ENCODE peak calls at places on chromosomes 1 and 21, in five cellular contexts. J is OCI-LY7; Q is neural progenitor cell; D is tibial nerve; K is CD8-positive, alpha-beta T cell. E is an unnamed sample.

GRCh38 chr1:77516106-77516505 is 166.4 kb downstream of the ZZZ3 start:
- DNase-seq in D (no peak), Q (no peak), K (no peak), J (no peak), E (no peak)

GRCh38 chr1:183993132-183993531 is 44.4 kb downstream of the COLGALT2 start:
- DNase-seq in D (no peak), Q (no peak), J (no peak), K (no peak), E (no peak)

GRCh38 chr1:162069334-162070093 is at the start of gene NOS1AP:
- DNase-seq in D (peak; percentile 50), J (peak; percentile 46), K (peak; percentile 66), Q (peak; percentile 93), E (no peak)

GRCh38 chr1:66436378-66437135 is 97.4 kb upstream of the SGIP1 start:
- DNase-seq in Q (no peak), K (no peak), J (peak; percentile 55), D (no peak), E (peak; percentile 62)

GRCh38 chr1:152960452-152961044 is 9.9 kb upstream of the SPRR4 start:
- DNase-seq in Q (no peak), D (no peak), J (no peak), K (no peak), E (no peak)

GRCh38 chr1:48242126-48242736 is 19.7 kb downstream of the SLC5A9 start:
- DNase-seq in J (no peak), K (no peak), D (no peak), Q (no peak), E (no peak)

GRCh38 chr1:30198805-30199403 is 524.5 kb downstream of the MATN1 start:
- DNase-seq in K (no peak), Q (no peak), J (no peak), D (no peak), E (no peak)

GRCh38 chr1:2987773-2988172 is 33.5 kb upstream of the ACTRT2 start:
- DNase-seq in K (no peak), J (no peak), Q (no peak), D (no peak), E (no peak)

GRCh38 chr1:154886281-154887036 is 16.4 kb upstream of the KCNN3 start:
- DNase-seq in J (no peak), Q (no peak), D (no peak), K (no peak), E (no peak)

GRCh38 chr1:145988773-145989172 is 7.6 kb downstream of the TXNIP start:
- DNase-seq in J (no peak), Q (no peak), D (no peak), K (no peak), E (no peak)

GRCh38 chr1:88744142-88744541 is 60.1 kb downstream of the PKN2 start:
- DNase-seq in K (no peak), Q (no peak), J (no peak), D (no peak), E (no peak)

GRCh38 chr21:38266732-38267131 is 9.9 kb downstream of the KCNJ15 start:
- DNase-seq in K (no peak), D (no peak), Q (no peak), J (no peak), E (no peak)

GRCh38 chr1:30782361-30783243 is 25.0 kb upstream of the LAPTM5 start:
- DNase-seq in J (peak; percentile 75), Q (peak; percentile 89), K (peak; percentile 60), D (peak; percentile 46), E (no peak)

GRCh38 chr1:105004515-105004914 is 1254.8 kb downstream of the AMY1C start:
- DNase-seq in Q (no peak), K (no peak), D (no peak), J (no peak), E (no peak)

GRCh38 chr1:89659322-89660061 is 26.6 kb downstream of the LRRC8C start:
- DNase-seq in Q (no peak), J (no peak), D (no peak), K (no peak), E (no peak)

GRCh38 chr1:167627865-167628641 is 2.0 kb upstream of the RCSD1 start:
- DNase-seq in K (peak; percentile 62), Q (no peak), J (peak; percentile 96), D (no peak), E (no peak)

GRCh38 chr1:169795687-169796086 is 980 bp upstream of the METTL18 start:
- DNase-seq in K (no peak), J (peak; percentile 63), D (no peak), Q (peak; percentile 30), E (no peak)

GRCh38 chr1:64894438-64895196 is 71.7 kb downstream of the JAK1 start:
- DNase-seq in K (no peak), Q (no peak), D (no peak), J (no peak), E (no peak)

GRCh38 chr1:28416509-28417194 is 47.1 kb downstream of the PHACTR4 start:
- DNase-seq in D (no peak), J (no peak), Q (no peak), K (no peak), E (no peak)

GRCh38 chr1:204443260-204443619 is 31.6 kb upstream of the PPP1R15B start:
- DNase-seq in Q (no peak), K (no peak), J (no peak), D (no peak), E (no peak)

GRCh38 chr1:230747886-230748800 is 955 bp downstream of the CAPN9 start:
- DNase-seq in D (no peak), J (no peak), K (no peak), Q (no peak), E (no peak)

GRCh38 chr1:11707621-11708276 is 16.2 kb downstream of the DRAXIN start:
- DNase-seq in K (no peak), J (no peak), D (no peak), Q (no peak), E (no peak)

GRCh38 chr1:81407463-81407862 is 393.3 kb upstream of the ADGRL2 start:
- DNase-seq in D (no peak), Q (no peak), K (no peak), J (no peak), E (no peak)

GRCh38 chr1:63112155-63112914 is 210.0 kb upstream of the FOXD3 start:
- DNase-seq in J (no peak), D (no peak), K (no peak), Q (peak; percentile 28), E (peak; percentile 74)

GRCh38 chr21:45308211-45309068 is 20.7 kb upstream of the POFUT2 start:
- DNase-seq in J (peak; percentile 16), Q (no peak), D (no peak), K (no peak), E (no peak)

GRCh38 chr1:87146986-87147385 is 181.7 kb upstream of the LMO4 start:
- DNase-seq in Q (no peak), J (no peak), D (no peak), K (no peak), E (no peak)

GRCh38 chr21:31064803-31065202 is 26.5 kb upstream of the KRTAP19-8 start:
- DNase-seq in K (no peak), Q (no peak), J (no peak), D (no peak), E (no peak)

GRCh38 chr1:10901091-10901893 is 104.8 kb upstream of the CASZ1 start:
- DNase-seq in Q (no peak), K (no peak), D (no peak), J (no peak), E (no peak)

GRCh38 chr1:64933296-64934070 is 32.9 kb downstream of the JAK1 start:
- DNase-seq in Q (no peak), D (peak; percentile 62), J (peak; percentile 66), K (no peak), E (no peak)

GRCh38 chr1:42035205-42035829 is 116.6 kb upstream of the HIVEP3 start:
- DNase-seq in Q (peak; percentile 91), K (no peak), J (peak; percentile 80), D (peak; percentile 29), E (peak; percentile 14)

GRCh38 chr1:231919900-231920299 is 293.3 kb downstream of the DISC1 start:
- DNase-seq in K (peak; percentile 3), J (no peak), Q (peak; percentile 29), D (no peak), E (no peak)

GRCh38 chr21:42513985-42514882 is 582 bp downstream of the SLC37A1 start:
- DNase-seq in K (peak; percentile 35), D (no peak), Q (peak; percentile 61), J (peak; percentile 52), E (no peak)

GRCh38 chr1:247291161-247291560 is 35.3 kb downstream of the VN1R5 start:
- DNase-seq in Q (no peak), D (no peak), J (no peak), K (no peak), E (no peak)

GRCh38 chr1:208531003-208531750 is 287.0 kb upstream of the PLXNA2 start:
- DNase-seq in J (no peak), Q (no peak), K (no peak), D (no peak), E (no peak)

GRCh38 chr1:59738152-59738551 is 76.6 kb upstream of the HOOK1 start:
- DNase-seq in J (no peak), Q (no peak), K (no peak), D (no peak), E (no peak)

GRCh38 chr1:153635872-153636271 is 2.0 kb downstream of the CHTOP start:
- DNase-seq in K (no peak), D (no peak), Q (no peak), J (peak; percentile 34), E (no peak)

GRCh38 chr21:20971296-20971921 is 26.8 kb upstream of the NCAM2 start:
- DNase-seq in J (peak; percentile 2), Q (peak; percentile 49), D (peak; percentile 58), K (no peak), E (peak; percentile 14)
- TF ChIP-seq CTCF in J (peak; percentile 53), Q (peak; percentile 70), D (peak; percentile 55), K (no peak), E (peak; percentile 57)

DNA sequence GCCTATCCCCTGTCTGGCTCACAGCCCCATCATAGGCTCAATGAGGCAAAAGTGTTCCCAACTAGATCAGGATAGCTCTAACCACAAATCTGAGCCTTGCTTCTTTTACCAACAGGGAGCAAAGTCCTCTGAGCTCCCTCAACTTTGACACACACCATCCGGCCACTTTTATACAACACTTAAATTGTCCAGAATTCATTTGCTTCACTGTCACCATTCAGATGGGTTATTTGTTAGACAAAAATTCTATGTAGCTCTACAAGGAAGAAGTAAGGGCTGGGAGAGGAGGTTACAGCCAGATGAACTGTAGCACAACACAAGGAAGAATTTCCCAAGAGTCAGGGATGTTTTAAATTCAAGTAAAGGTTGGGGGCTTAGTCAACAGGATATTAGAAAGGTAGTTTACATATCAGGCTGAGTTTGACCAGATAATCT is 50.8 kb downstream of the TGFBR3 start:
- DNase-seq in K (no peak), J (no peak), D (no peak), Q (no peak), E (no peak)
- H3K4me3 ChIP-seq in K (no peak overlapping the region), J (no peak overlapping the region), D (no peak overlapping the region), Q (no peak overlapping the region), E (no peak overlapping the region)

GRCh38 chr1:239771550-239771949 is 320.1 kb upstream of the FMN2 start:
- DNase-seq in K (no peak), D (no peak), Q (no peak), J (no peak), E (no peak)
- TF ChIP-seq CTCF in K (no peak), D (no peak), Q (no peak), J (no peak), E (no peak)

GRCh38 chr1:6960291-6960758 is 175.1 kb downstream of the CAMTA1 start:
- DNase-seq in K (no peak), D (peak; percentile 8), J (no peak), Q (no peak), E (no peak)
- H3K4me3 ChIP-seq in K (no peak overlapping the region), D (no peak overlapping the region), J (no peak overlapping the region), Q (no peak overlapping the region), E (no peak overlapping the region)